ENCODE peak calls at places on chromosomes 13 and 19, in seven cellular contexts. N is ELF-1; B is HS-5; G is stimulated activated CD4-positive, alpha-beta T cell treated with anti-CD3 and anti-CD28 coated beads, TNF-alpha, amount 100 ng/mL, for 24 hours; Q is stimulated activated CD8-positive, alpha-beta memory T cell treated with anti-CD3 and anti-CD28 coated beads, Interleukin-7, amount 100 ng/mL, for 48 hours; L is RPMI7951; I is C1 segment of cervical spinal cord. Y is an unnamed sample.

GRCh38 chr19:2254052-2254872 is 2.0 kb downstream of the JSRP1 start:
- DNase-seq in N (peak), B (no peak), G (no peak), Q (no peak), L (no peak), I (no peak), Y (no peak)

GRCh38 chr19:6392219-6393073 is 518 bp downstream of the GTF2F1 start:
- DNase-seq in N (no peak), B (no peak), G (no peak), Q (no peak), L (no peak), I (no peak), Y (no peak)

GRCh38 chr19:16338470-16339360 is 14.1 kb downstream of the KLF2 start:
- DNase-seq in N (peak), B (peak), G (no peak), Q (peak), L (peak), I (no peak), Y (no peak)

GRCh38 chr13:110794209-110794608 is 80.7 kb downstream of the ING1 start:
- DNase-seq in N (no peak), B (no peak), G (no peak), Q (no peak), L (no peak), I (no peak), Y (no peak)

GRCh38 chr13:94784066-94784465 is 71.7 kb upstream of the SOX21 start:
- DNase-seq in N (no peak), B (no peak), G (no peak), Q (no peak), L (no peak), I (no peak), Y (no peak)

GRCh38 chr13:50352720-50353491 is 337.7 kb downstream of the KCNRG start:
- DNase-seq in N (no peak), B (no peak), G (no peak), Q (no peak), L (peak), I (no peak), Y (no peak)

GRCh38 chr13:31029129-31029528 is 96.7 kb downstream of the TEX26 start:
- DNase-seq in N (peak), B (no peak), G (no peak), Q (no peak), L (no peak), I (no peak), Y (no peak)

GRCh38 chr13:101447852-101448251 is 4.6 kb upstream of the ITGBL1 start:
- DNase-seq in N (no peak), B (no peak), G (no peak), Q (no peak), L (peak), I (no peak), Y (no peak)

GRCh38 chr13:42478531-42479156 is 95.3 kb upstream of the TNFSF11 start:
- DNase-seq in N (peak), B (no peak), G (no peak), Q (no peak), L (peak), I (no peak), Y (no peak)

GRCh38 chr13:78662467-78662866 is 3.5 kb upstream of the OBI1 start:
- DNase-seq in N (no peak), B (no peak), G (no peak), Q (no peak), L (no peak), I (no peak), Y (no peak)

GRCh38 chr13:46149272-46150133 is 32.5 kb downstream of the LCP1 start:
- DNase-seq in N (no peak), B (no peak), G (no peak), Q (no peak), L (no peak), I (no peak), Y (no peak)

GRCh38 chr13:21710163-21710562 is 39.3 kb downstream of the FGF9 start:
- DNase-seq in N (no peak), B (no peak), G (no peak), Q (no peak), L (no peak), I (no peak), Y (no peak)

GRCh38 chr19:11405846-11406643 is 13.1 kb downstream of the RGL3 start:
- DNase-seq in N (peak), B (no peak), G (no peak), Q (no peak), L (no peak), I (no peak), Y (no peak)

GRCh38 chr13:20326276-20326675 is 94.2 kb upstream of the GJB6 start:
- DNase-seq in N (no peak), B (no peak), G (no peak), Q (no peak), L (no peak), I (no peak), Y (no peak)

GRCh38 chr13:46751811-46752635 is 44.9 kb downstream of the ESD start:
- DNase-seq in N (no peak), B (peak), G (peak), Q (peak), L (no peak), I (no peak), Y (no peak)

GRCh38 chr13:50127726-50128291 is 112.6 kb downstream of the KCNRG start:
- DNase-seq in N (peak), B (no peak), G (no peak), Q (no peak), L (no peak), I (no peak), Y (no peak)

GRCh38 chr19:49133621-49134454 is 14.5 kb downstream of the PPFIA3 start:
- DNase-seq in N (peak), B (no peak), G (no peak), Q (no peak), L (no peak), I (no peak), Y (no peak)

GRCh38 chr13:98411617-98412310 is 165.1 kb downstream of the STK24 start:
- DNase-seq in N (no peak), B (no peak), G (no peak), Q (no peak), L (no peak), I (no peak), Y (no peak)

GRCh38 chr13:23500858-23501257 is 67.4 kb upstream of the SACS start:
- DNase-seq in N (no peak), B (peak), G (no peak), Q (no peak), L (peak), I (no peak), Y (no peak)

GRCh38 chr13:92952161-92952560 is 274.4 kb upstream of the GPC6 start:
- DNase-seq in N (no peak), B (no peak), G (no peak), Q (no peak), L (no peak), I (no peak), Y (no peak)

GRCh38 chr19:16229322-16229641 is 31.6 kb downstream of the AP1M1 start:
- DNase-seq in N (no peak), B (no peak), G (no peak), Q (no peak), L (no peak), I (no peak), Y (no peak)

GRCh38 chr19:58543826-58544590 is at the start of gene TRIM28:
- DNase-seq in N (peak), B (peak), G (peak), Q (peak), L (peak), I (no peak), Y (no peak)

GRCh38 chr19:33024398-33024797 is 40.3 kb downstream of the RHPN2 start:
- DNase-seq in N (peak), B (no peak), G (no peak), Q (no peak), L (no peak), I (no peak), Y (no peak)

GRCh38 chr19:7533925-7534480 is 1.5 kb upstream of the PNPLA6 start:
- DNase-seq in N (peak), B (peak), G (peak), Q (peak), L (peak), I (peak), Y (peak)

GRCh38 chr13:29936051-29936813 is 85.8 kb upstream of the UBL3 start:
- DNase-seq in N (no peak), B (no peak), G (no peak), Q (no peak), L (no peak), I (no peak), Y (no peak)

GRCh38 chr13:35953537-35954206 is 177.5 kb downstream of the DCLK1 start:
- DNase-seq in N (peak), B (peak), G (no peak), Q (no peak), L (peak), I (peak), Y (peak)

GRCh38 chr19:269241-269640 is 22.0 kb downstream of the PLPP2 start:
- DNase-seq in N (no peak), B (no peak), G (no peak), Q (no peak), L (no peak), I (no peak), Y (no peak)

GRCh38 chr19:32936065-32936464 is 35.7 kb downstream of the CEP89 start:
- DNase-seq in N (no peak), B (no peak), G (no peak), Q (no peak), L (no peak), I (no peak), Y (no peak)

GRCh38 chr19:50925734-50926133 is 14.5 kb upstream of the KLK4 start:
- DNase-seq in N (no peak), B (no peak), G (no peak), Q (no peak), L (no peak), I (no peak), Y (no peak)

GRCh38 chr13:33353210-33353609 is 67.7 kb upstream of the STARD13 start:
- DNase-seq in N (no peak), B (no peak), G (no peak), Q (no peak), L (no peak), I (no peak), Y (no peak)

GRCh38 chr19:2495651-2496316 is 19.9 kb downstream of the GADD45B start:
- DNase-seq in N (peak), B (no peak), G (no peak), Q (no peak), L (peak), I (no peak), Y (no peak)

GRCh38 chr13:111292710-111293485 is 27.5 kb upstream of the TEX29 start:
- DNase-seq in N (no peak), B (no peak), G (no peak), Q (no peak), L (no peak), I (no peak), Y (peak)

GRCh38 chr13:109256866-109257760 is 529.3 kb downstream of the IRS2 start:
- DNase-seq in N (peak), B (peak), G (no peak), Q (no peak), L (peak), I (no peak), Y (no peak)

GRCh38 chr19:53982611-53983010 is 8.8 kb upstream of the CACNG6 start:
- DNase-seq in N (no peak), B (no peak), G (no peak), Q (no peak), L (peak), I (no peak), Y (no peak)

GRCh38 chr19:8224394-8225145 is 15.4 kb downstream of the CERS4 start:
- DNase-seq in N (no peak), B (peak), G (no peak), Q (no peak), L (no peak), I (no peak), Y (no peak)

GRCh38 chr19:4304509-4305252 is at the start of gene FSD1:
- DNase-seq in N (peak), B (peak), G (peak), Q (peak), L (peak), I (peak), Y (peak)

GRCh38 chr19:16376649-16377048 is 52.0 kb downstream of the KLF2 start:
- DNase-seq in N (peak), B (no peak), G (no peak), Q (no peak), L (no peak), I (no peak), Y (no peak)

GRCh38 chr13:98570929-98571372 is 6.0 kb downstream of the STK24 start:
- DNase-seq in N (no peak), B (no peak), G (no peak), Q (no peak), L (no peak), I (no peak), Y (no peak)